ENCODE peak calls at places on chromosomes 12 and 14, in four cellular contexts. One of them, this sample, is unnamed.

GRCh38 chr14:65957631-65958205 is 528.5 kb upstream of the CCDC196 start:
- DNase-seq in foreskin fibroblast: no peak
- DNase-seq in AG10803: no peak
- DNase-seq in upper lobe of right lung: no peak
- DNase-seq in this sample: no peak

GRCh38 chr14:73227812-73228781 is 9.2 kb upstream of the PAPLN start:
- DNase-seq in foreskin fibroblast: peak
- DNase-seq in AG10803: peak
- DNase-seq in upper lobe of right lung: no peak
- DNase-seq in this sample: peak

GRCh38 chr12:3589745-3590144 is 98.7 kb downstream of the PRMT8 start:
- DNase-seq in foreskin fibroblast: no peak
- DNase-seq in AG10803: no peak
- DNase-seq in upper lobe of right lung: peak
- DNase-seq in this sample: no peak

GRCh38 chr14:76772300-76773187 is 11.3 kb downstream of the VASH1 start:
- DNase-seq in foreskin fibroblast: peak
- DNase-seq in AG10803: no peak
- DNase-seq in upper lobe of right lung: peak
- DNase-seq in this sample: no peak

GRCh38 chr12:21169878-21170472 is 39.0 kb downstream of the SLCO1B1 start:
- DNase-seq in foreskin fibroblast: peak
- DNase-seq in AG10803: peak
- DNase-seq in upper lobe of right lung: no peak
- DNase-seq in this sample: peak

GRCh38 chr14:58898655-58899316 is 261.0 kb downstream of the DACT1 start:
- DNase-seq in foreskin fibroblast: peak
- DNase-seq in AG10803: peak
- DNase-seq in upper lobe of right lung: no peak
- DNase-seq in this sample: no peak

GRCh38 chr14:71328183-71328582 is 420.9 kb downstream of the PCNX1 start:
- DNase-seq in foreskin fibroblast: no peak
- DNase-seq in AG10803: no peak
- DNase-seq in upper lobe of right lung: no peak
- DNase-seq in this sample: no peak

GRCh38 chr14:68791078-68791983 is 1.5 kb downstream of the ZFP36L1 start:
- DNase-seq in foreskin fibroblast: peak
- DNase-seq in AG10803: peak
- DNase-seq in upper lobe of right lung: no peak
- DNase-seq in this sample: peak

GRCh38 chr14:94977016-94977415 is 180.3 kb downstream of the DICER1 start:
- DNase-seq in foreskin fibroblast: no peak
- DNase-seq in AG10803: no peak
- DNase-seq in upper lobe of right lung: no peak
- DNase-seq in this sample: no peak

GRCh38 chr12:85872497-85873091 is 1.5 kb upstream of the NTS start:
- DNase-seq in foreskin fibroblast: peak
- DNase-seq in AG10803: peak
- DNase-seq in upper lobe of right lung: no peak
- DNase-seq in this sample: peak

GRCh38 chr12:29544428-29545101 is 47.1 kb upstream of the OVCH1 start:
- DNase-seq in foreskin fibroblast: no peak
- DNase-seq in AG10803: no peak
- DNase-seq in upper lobe of right lung: no peak
- DNase-seq in this sample: no peak

GRCh38 chr12:42475055-42475454 is 114.5 kb downstream of the PRICKLE1 start:
- DNase-seq in foreskin fibroblast: no peak
- DNase-seq in AG10803: no peak
- DNase-seq in upper lobe of right lung: no peak
- DNase-seq in this sample: no peak

GRCh38 chr14:60760648-60761364 is 26.2 kb downstream of the MNAT1 start:
- DNase-seq in foreskin fibroblast: no peak
- DNase-seq in AG10803: no peak
- DNase-seq in upper lobe of right lung: no peak
- DNase-seq in this sample: no peak

GRCh38 chr14:99513946-99514551 is 32.8 kb downstream of the CCNK start:
- DNase-seq in foreskin fibroblast: peak
- DNase-seq in AG10803: no peak
- DNase-seq in upper lobe of right lung: no peak
- DNase-seq in this sample: no peak

GRCh38 chr14:61750708-61751474 is 11.3 kb upstream of the SNAPC1 start:
- DNase-seq in foreskin fibroblast: peak
- DNase-seq in AG10803: peak
- DNase-seq in upper lobe of right lung: peak
- DNase-seq in this sample: peak

GRCh38 chr12:132489602-132490239 is at the start of gene FBRSL1:
- DNase-seq in foreskin fibroblast: peak
- DNase-seq in AG10803: peak
- DNase-seq in upper lobe of right lung: peak
- DNase-seq in this sample: peak

GRCh38 chr12:132597333-132598283 is 12.8 kb downstream of the LRCOL1 start:
- DNase-seq in foreskin fibroblast: peak
- DNase-seq in AG10803: peak
- DNase-seq in upper lobe of right lung: no peak
- DNase-seq in this sample: no peak

GRCh38 chr14:96384740-96385139 is 7.2 kb upstream of the AK7 start:
- DNase-seq in foreskin fibroblast: no peak
- DNase-seq in AG10803: no peak
- DNase-seq in upper lobe of right lung: no peak
- DNase-seq in this sample: no peak

GRCh38 chr12:66210840-66211239 is 21.8 kb downstream of the IRAK3 start:
- DNase-seq in foreskin fibroblast: peak
- DNase-seq in AG10803: peak
- DNase-seq in upper lobe of right lung: no peak
- DNase-seq in this sample: no peak

GRCh38 chr14:61512508-61512907 is 182.8 kb upstream of the HIF1A start:
- DNase-seq in foreskin fibroblast: peak
- DNase-seq in AG10803: peak
- DNase-seq in upper lobe of right lung: no peak
- DNase-seq in this sample: no peak

GRCh38 chr12:47270782-47271664 is 191.3 kb upstream of the AMIGO2 start:
- DNase-seq in foreskin fibroblast: peak
- DNase-seq in AG10803: peak
- DNase-seq in upper lobe of right lung: no peak
- DNase-seq in this sample: peak

GRCh38 chr14:98217530-98217929 is 1054.5 kb downstream of the BCL11B start:
- DNase-seq in foreskin fibroblast: no peak
- DNase-seq in AG10803: no peak
- DNase-seq in upper lobe of right lung: no peak
- DNase-seq in this sample: no peak

GRCh38 chr12:109192358-109192757 is 76.0 kb downstream of the ACACB start:
- DNase-seq in foreskin fibroblast: peak
- DNase-seq in AG10803: peak
- DNase-seq in upper lobe of right lung: no peak
- DNase-seq in this sample: peak

GRCh38 chr12:11545438-11546330 is 103.8 kb upstream of the ETV6 start:
- DNase-seq in foreskin fibroblast: no peak
- DNase-seq in AG10803: no peak
- DNase-seq in upper lobe of right lung: no peak
- DNase-seq in this sample: no peak

DNA sequence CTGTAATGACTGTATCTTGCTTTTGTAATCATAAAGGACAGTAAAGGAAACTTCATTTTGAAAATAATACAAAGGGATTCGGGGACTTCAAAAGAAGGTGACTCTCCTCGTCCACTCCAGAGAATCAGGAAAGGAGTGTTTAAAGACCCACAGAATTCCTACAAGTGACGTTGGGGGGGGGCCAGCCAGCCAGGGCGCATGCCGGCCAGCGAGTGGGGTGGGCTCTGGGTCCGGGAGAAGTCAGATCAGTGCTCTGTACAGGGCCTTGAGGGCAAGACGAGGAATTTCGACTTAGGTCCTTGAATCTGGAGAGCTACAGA is 1.0 kb upstream of the CD9 start:
- DNase-seq in foreskin fibroblast: no peak
- DNase-seq in AG10803: no peak
- DNase-seq in upper lobe of right lung: no peak
- DNase-seq in this sample: no peak
- H3K4me3 ChIP-seq in foreskin fibroblast: peak
- H3K4me3 ChIP-seq in AG10803: no peak
- H3K4me3 ChIP-seq in upper lobe of right lung: peak
- H3K4me3 ChIP-seq in this sample: no peak

GRCh38 chr14:24232121-24232644 is at the start of gene NEDD8:
- DNase-seq in foreskin fibroblast: peak
- DNase-seq in AG10803: peak
- DNase-seq in upper lobe of right lung: peak
- DNase-seq in this sample: peak

GRCh38 chr14:24235804-24236688 is 3.3 kb downstream of the GMPR2 start:
- DNase-seq in foreskin fibroblast: no peak
- DNase-seq in AG10803: no peak
- DNase-seq in upper lobe of right lung: no peak
- DNase-seq in this sample: no peak

GRCh38 chr14:24232645-24233537 is at the start of gene GMPR2:
- DNase-seq in foreskin fibroblast: peak
- DNase-seq in AG10803: no peak
- DNase-seq in upper lobe of right lung: no peak
- DNase-seq in this sample: peak

GRCh38 chr14:24233538-24233866 is 773 bp downstream of the GMPR2 start:
- DNase-seq in foreskin fibroblast: no peak
- DNase-seq in AG10803: no peak
- DNase-seq in upper lobe of right lung: no peak
- DNase-seq in this sample: peak

DNA sequence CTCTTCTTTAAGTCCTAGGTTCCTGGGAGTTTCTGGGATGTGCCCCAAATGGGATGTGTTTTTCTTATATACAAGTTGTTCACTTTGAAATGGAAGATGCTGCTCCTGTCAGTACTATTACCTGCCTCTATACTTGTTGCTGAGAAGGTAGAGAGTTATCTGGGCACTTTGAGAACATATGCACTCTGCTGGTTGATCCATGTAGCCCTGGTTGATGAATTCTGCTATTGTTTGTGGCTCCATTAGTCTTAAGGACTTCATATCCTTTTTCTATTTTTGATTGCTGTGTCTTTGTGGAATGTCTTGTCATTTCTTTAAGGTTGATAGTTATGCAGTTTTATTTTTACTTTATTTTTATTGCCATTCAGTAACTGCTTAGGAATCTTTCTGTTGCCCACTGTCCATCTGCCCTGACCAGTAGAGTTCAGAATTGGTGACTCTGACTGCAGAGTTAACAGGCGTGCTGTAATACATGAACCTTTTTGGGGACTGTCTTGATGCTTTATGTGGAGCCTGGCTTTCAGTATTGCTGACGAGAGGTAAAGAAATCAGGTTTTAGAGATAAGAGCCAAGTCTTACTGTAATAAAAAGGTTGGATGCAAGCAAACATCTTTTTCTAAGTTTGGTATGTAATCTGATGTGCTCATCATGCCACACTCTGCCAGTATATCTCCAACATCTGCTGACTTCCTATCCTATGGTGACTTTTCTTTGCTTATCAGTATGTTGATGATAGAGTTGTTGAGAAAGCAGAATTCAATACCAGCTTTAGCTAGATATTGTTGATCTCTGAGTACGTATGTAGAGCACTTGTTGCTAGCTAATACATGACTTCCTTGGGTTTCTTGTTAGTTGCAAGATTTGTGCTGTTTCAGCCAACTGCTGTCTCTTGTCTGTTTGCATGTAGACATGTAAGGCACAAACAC is 1.6 kb downstream of the GMPR2 start:
- DNase-seq in foreskin fibroblast: no peak
- DNase-seq in AG10803: no peak
- DNase-seq in upper lobe of right lung: no peak
- DNase-seq in this sample: no peak
- H3K4me3 ChIP-seq in foreskin fibroblast: peak
- H3K4me3 ChIP-seq in AG10803: no peak
- H3K4me3 ChIP-seq in upper lobe of right lung: no peak
- H3K4me3 ChIP-seq in this sample: no peak

GRCh38 chr12:102480401-102480800 is at the start of gene IGF1:
- DNase-seq in foreskin fibroblast: peak
- DNase-seq in AG10803: peak
- DNase-seq in upper lobe of right lung: no peak
- DNase-seq in this sample: no peak

GRCh38 chr12:102481705-102482104 is 1.3 kb upstream of the IGF1 start:
- DNase-seq in foreskin fibroblast: no peak
- DNase-seq in AG10803: no peak
- DNase-seq in upper lobe of right lung: no peak
- DNase-seq in this sample: peak

GRCh38 chr12:102479984-102480383 is 379 bp downstream of the IGF1 start:
- DNase-seq in foreskin fibroblast: no peak
- DNase-seq in AG10803: no peak
- DNase-seq in upper lobe of right lung: no peak
- DNase-seq in this sample: no peak

GRCh38 chr12:102478416-102479098 is 1.8 kb downstream of the IGF1 start:
- DNase-seq in foreskin fibroblast: no peak
- DNase-seq in AG10803: no peak
- DNase-seq in upper lobe of right lung: no peak
- DNase-seq in this sample: no peak

DNA sequence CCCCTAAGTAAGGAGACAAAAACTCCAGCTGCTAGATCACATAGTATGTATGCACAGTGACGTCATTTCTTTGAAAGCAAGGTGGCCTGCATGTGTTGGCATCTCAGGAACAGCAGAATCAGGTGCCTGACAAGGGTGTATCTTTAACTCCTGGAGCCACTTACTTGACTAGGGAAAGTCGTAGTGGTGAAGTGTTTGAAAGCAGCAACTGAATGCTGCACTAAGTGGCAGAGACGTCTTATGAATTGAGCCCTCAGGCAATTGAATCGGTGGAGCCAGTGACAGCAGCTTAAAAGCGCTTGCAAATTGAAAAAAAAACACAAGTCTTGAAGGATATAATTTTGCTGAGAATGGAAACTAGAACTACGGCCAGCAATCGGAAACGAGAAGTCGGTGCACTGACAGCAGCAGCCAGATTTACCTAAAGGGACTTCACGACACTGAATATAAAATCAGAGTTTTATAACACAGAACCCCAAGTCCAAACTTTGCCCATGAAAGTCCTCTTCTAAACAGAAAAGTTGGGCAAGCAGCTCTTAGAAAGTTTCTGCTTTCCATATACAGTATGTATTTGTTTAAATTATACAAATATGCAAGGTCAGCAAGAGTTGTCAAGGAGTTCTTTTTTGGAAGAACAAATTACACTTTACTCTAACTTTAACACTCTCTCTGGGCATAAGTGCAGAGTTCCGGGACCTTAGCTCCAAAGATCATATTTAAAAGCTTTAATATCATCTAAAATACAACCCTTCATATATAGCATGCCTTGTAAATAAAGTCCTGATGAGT is 1.1 kb downstream of the IGF1 start:
- DNase-seq in foreskin fibroblast: peak
- DNase-seq in AG10803: peak
- DNase-seq in upper lobe of right lung: no peak
- DNase-seq in this sample: no peak
- H3K4me3 ChIP-seq in foreskin fibroblast: peak
- H3K4me3 ChIP-seq in AG10803: peak
- H3K4me3 ChIP-seq in upper lobe of right lung: peak
- H3K4me3 ChIP-seq in this sample: no peak

GRCh38 chr12:49032276-49032675 is 13.7 kb upstream of the PRKAG1 start:
- DNase-seq in foreskin fibroblast: no peak
- DNase-seq in AG10803: no peak
- DNase-seq in upper lobe of right lung: no peak
- DNase-seq in this sample: no peak

GRCh38 chr12:49032679-49033447 is 14.3 kb upstream of the PRKAG1 start:
- DNase-seq in foreskin fibroblast: no peak
- DNase-seq in AG10803: no peak
- DNase-seq in upper lobe of right lung: no peak
- DNase-seq in this sample: no peak

GRCh38 chr12:49031573-49032161 is 13.1 kb upstream of the PRKAG1 start:
- DNase-seq in foreskin fibroblast: no peak
- DNase-seq in AG10803: no peak
- DNase-seq in upper lobe of right lung: no peak
- DNase-seq in this sample: no peak

GRCh38 chr12:49030119-49030518 is 11.5 kb upstream of the PRKAG1 start:
- DNase-seq in foreskin fibroblast: no peak
- DNase-seq in AG10803: no peak
- DNase-seq in upper lobe of right lung: no peak
- DNase-seq in this sample: no peak

GRCh38 chr12:49030714-49031572 is 12.4 kb upstream of the PRKAG1 start:
- DNase-seq in foreskin fibroblast: no peak
- DNase-seq in AG10803: no peak
- DNase-seq in upper lobe of right lung: no peak
- DNase-seq in this sample: no peak
- H3K4me3 ChIP-seq in foreskin fibroblast: no peak
- H3K4me3 ChIP-seq in AG10803: no peak
- H3K4me3 ChIP-seq in upper lobe of right lung: no peak
- H3K4me3 ChIP-seq in this sample: no peak